ENCODE peak calls at places on chromosomes 5 and 9, in nine cellular contexts. One of them, this sample, is unnamed.

GRCh38 chr5:118854819-118855218 is 133.5 kb downstream of the DTWD2 start:
- DNase-seq in spleen: no peak
- DNase-seq in nephron progenitor cell: no peak
- DNase-seq in activated CD8-positive, alpha-beta T cell treated with anti-CD3 and anti-CD28 coated beads for 36 hours: no peak
- DNase-seq in astrocyte of the spinal cord: no peak
- DNase-seq in fibroblast of lung: no peak
- DNase-seq in memory B cell: no peak
- DNase-seq in activated CD4-positive, alpha-beta memory T cell treated with anti-CD3 and anti-CD28 coated beads, Interleukin-2, amount 10 ng/mL, durations not matched to agents 7 days and 5 days: no peak
- DNase-seq in Peyer's patch: no peak
- DNase-seq in this sample: no peak

GRCh38 chr5:173742432-173742816 is 126.0 kb upstream of the BOD1 start:
- DNase-seq in memory B cell: no peak
- DNase-seq in fibroblast of lung: no peak
- DNase-seq in activated CD8-positive, alpha-beta T cell treated with anti-CD3 and anti-CD28 coated beads for 36 hours: peak
- DNase-seq in nephron progenitor cell: no peak
- DNase-seq in Peyer's patch: no peak
- DNase-seq in activated CD4-positive, alpha-beta memory T cell treated with anti-CD3 and anti-CD28 coated beads, Interleukin-2, amount 10 ng/mL, durations not matched to agents 7 days and 5 days: no peak
- DNase-seq in astrocyte of the spinal cord: no peak
- DNase-seq in spleen: no peak
- DNase-seq in this sample: no peak

GRCh38 chr5:40037703-40038102 is 612.9 kb upstream of the DAB2 start:
- DNase-seq in spleen: no peak
- DNase-seq in astrocyte of the spinal cord: no peak
- DNase-seq in fibroblast of lung: no peak
- DNase-seq in nephron progenitor cell: no peak
- DNase-seq in memory B cell: no peak
- DNase-seq in Peyer's patch: no peak
- DNase-seq in activated CD8-positive, alpha-beta T cell treated with anti-CD3 and anti-CD28 coated beads for 36 hours: no peak
- DNase-seq in activated CD4-positive, alpha-beta memory T cell treated with anti-CD3 and anti-CD28 coated beads, Interleukin-2, amount 10 ng/mL, durations not matched to agents 7 days and 5 days: no peak
- DNase-seq in this sample: no peak

GRCh38 chr9:93020151-93020550 is 38.4 kb upstream of the SUSD3 start:
- DNase-seq in nephron progenitor cell: no peak
- DNase-seq in activated CD8-positive, alpha-beta T cell treated with anti-CD3 and anti-CD28 coated beads for 36 hours: no peak
- DNase-seq in spleen: no peak
- DNase-seq in fibroblast of lung: no peak
- DNase-seq in astrocyte of the spinal cord: no peak
- DNase-seq in memory B cell: no peak
- DNase-seq in Peyer's patch: no peak
- DNase-seq in activated CD4-positive, alpha-beta memory T cell treated with anti-CD3 and anti-CD28 coated beads, Interleukin-2, amount 10 ng/mL, durations not matched to agents 7 days and 5 days: no peak
- DNase-seq in this sample: no peak

GRCh38 chr9:6605202-6605601 is 40.3 kb downstream of the GLDC start:
- DNase-seq in astrocyte of the spinal cord: no peak
- DNase-seq in fibroblast of lung: no peak
- DNase-seq in memory B cell: no peak
- DNase-seq in Peyer's patch: peak
- DNase-seq in spleen: no peak
- DNase-seq in nephron progenitor cell: no peak
- DNase-seq in activated CD4-positive, alpha-beta memory T cell treated with anti-CD3 and anti-CD28 coated beads, Interleukin-2, amount 10 ng/mL, durations not matched to agents 7 days and 5 days: peak
- DNase-seq in activated CD8-positive, alpha-beta T cell treated with anti-CD3 and anti-CD28 coated beads for 36 hours: peak
- DNase-seq in this sample: no peak

GRCh38 chr5:146490089-146490843 is 25.7 kb downstream of the GPR151 start:
- DNase-seq in activated CD4-positive, alpha-beta memory T cell treated with anti-CD3 and anti-CD28 coated beads, Interleukin-2, amount 10 ng/mL, durations not matched to agents 7 days and 5 days: no peak
- DNase-seq in memory B cell: no peak
- DNase-seq in activated CD8-positive, alpha-beta T cell treated with anti-CD3 and anti-CD28 coated beads for 36 hours: no peak
- DNase-seq in astrocyte of the spinal cord: no peak
- DNase-seq in fibroblast of lung: no peak
- DNase-seq in Peyer's patch: no peak
- DNase-seq in spleen: no peak
- DNase-seq in nephron progenitor cell: no peak
- DNase-seq in this sample: no peak

GRCh38 chr9:83708515-83709158 is 879 bp upstream of the UBQLN1 start:
- DNase-seq in activated CD8-positive, alpha-beta T cell treated with anti-CD3 and anti-CD28 coated beads for 36 hours: peak
- DNase-seq in Peyer's patch: peak
- DNase-seq in memory B cell: no peak
- DNase-seq in fibroblast of lung: peak
- DNase-seq in astrocyte of the spinal cord: no peak
- DNase-seq in nephron progenitor cell: peak
- DNase-seq in spleen: peak
- DNase-seq in activated CD4-positive, alpha-beta memory T cell treated with anti-CD3 and anti-CD28 coated beads, Interleukin-2, amount 10 ng/mL, durations not matched to agents 7 days and 5 days: peak
- DNase-seq in this sample: peak

GRCh38 chr5:54725391-54726280 is 208.1 kb downstream of the SNX18 start:
- DNase-seq in activated CD4-positive, alpha-beta memory T cell treated with anti-CD3 and anti-CD28 coated beads, Interleukin-2, amount 10 ng/mL, durations not matched to agents 7 days and 5 days: no peak
- DNase-seq in memory B cell: no peak
- DNase-seq in fibroblast of lung: peak
- DNase-seq in spleen: no peak
- DNase-seq in nephron progenitor cell: no peak
- DNase-seq in astrocyte of the spinal cord: peak
- DNase-seq in Peyer's patch: no peak
- DNase-seq in activated CD8-positive, alpha-beta T cell treated with anti-CD3 and anti-CD28 coated beads for 36 hours: no peak
- DNase-seq in this sample: no peak

GRCh38 chr5:1654786-1655495 is 131.2 kb upstream of the LPCAT1 start:
- DNase-seq in memory B cell: no peak
- DNase-seq in Peyer's patch: no peak
- DNase-seq in activated CD8-positive, alpha-beta T cell treated with anti-CD3 and anti-CD28 coated beads for 36 hours: no peak
- DNase-seq in activated CD4-positive, alpha-beta memory T cell treated with anti-CD3 and anti-CD28 coated beads, Interleukin-2, amount 10 ng/mL, durations not matched to agents 7 days and 5 days: peak
- DNase-seq in nephron progenitor cell: no peak
- DNase-seq in astrocyte of the spinal cord: no peak
- DNase-seq in fibroblast of lung: no peak
- DNase-seq in spleen: no peak
- DNase-seq in this sample: no peak

GRCh38 chr5:116272281-116272941 is 187.6 kb downstream of the COMMD10 start:
- DNase-seq in Peyer's patch: no peak
- DNase-seq in nephron progenitor cell: no peak
- DNase-seq in activated CD4-positive, alpha-beta memory T cell treated with anti-CD3 and anti-CD28 coated beads, Interleukin-2, amount 10 ng/mL, durations not matched to agents 7 days and 5 days: no peak
- DNase-seq in activated CD8-positive, alpha-beta T cell treated with anti-CD3 and anti-CD28 coated beads for 36 hours: no peak
- DNase-seq in fibroblast of lung: peak
- DNase-seq in spleen: no peak
- DNase-seq in memory B cell: no peak
- DNase-seq in astrocyte of the spinal cord: no peak
- DNase-seq in this sample: peak

GRCh38 chr9:113677057-113677456 is 199.1 kb upstream of the ZNF618 start:
- DNase-seq in activated CD4-positive, alpha-beta memory T cell treated with anti-CD3 and anti-CD28 coated beads, Interleukin-2, amount 10 ng/mL, durations not matched to agents 7 days and 5 days: no peak
- DNase-seq in fibroblast of lung: no peak
- DNase-seq in Peyer's patch: no peak
- DNase-seq in astrocyte of the spinal cord: no peak
- DNase-seq in memory B cell: no peak
- DNase-seq in spleen: no peak
- DNase-seq in activated CD8-positive, alpha-beta T cell treated with anti-CD3 and anti-CD28 coated beads for 36 hours: peak
- DNase-seq in nephron progenitor cell: no peak
- DNase-seq in this sample: peak

GRCh38 chr5:36066001-36066539 is 612 bp downstream of the UGT3A2 start:
- DNase-seq in Peyer's patch: no peak
- DNase-seq in memory B cell: no peak
- DNase-seq in activated CD4-positive, alpha-beta memory T cell treated with anti-CD3 and anti-CD28 coated beads, Interleukin-2, amount 10 ng/mL, durations not matched to agents 7 days and 5 days: no peak
- DNase-seq in nephron progenitor cell: no peak
- DNase-seq in spleen: no peak
- DNase-seq in fibroblast of lung: no peak
- DNase-seq in activated CD8-positive, alpha-beta T cell treated with anti-CD3 and anti-CD28 coated beads for 36 hours: no peak
- DNase-seq in astrocyte of the spinal cord: no peak
- DNase-seq in this sample: no peak

GRCh38 chr5:1137567-1138444 is 25.9 kb upstream of the SLC12A7 start:
- DNase-seq in nephron progenitor cell: no peak
- DNase-seq in memory B cell: no peak
- DNase-seq in fibroblast of lung: no peak
- DNase-seq in Peyer's patch: no peak
- DNase-seq in astrocyte of the spinal cord: no peak
- DNase-seq in activated CD4-positive, alpha-beta memory T cell treated with anti-CD3 and anti-CD28 coated beads, Interleukin-2, amount 10 ng/mL, durations not matched to agents 7 days and 5 days: no peak
- DNase-seq in spleen: no peak
- DNase-seq in activated CD8-positive, alpha-beta T cell treated with anti-CD3 and anti-CD28 coated beads for 36 hours: peak
- DNase-seq in this sample: no peak

GRCh38 chr5:112412370-112412769 is 6.7 kb downstream of the EPB41L4A start:
- DNase-seq in astrocyte of the spinal cord: peak
- DNase-seq in activated CD4-positive, alpha-beta memory T cell treated with anti-CD3 and anti-CD28 coated beads, Interleukin-2, amount 10 ng/mL, durations not matched to agents 7 days and 5 days: no peak
- DNase-seq in fibroblast of lung: no peak
- DNase-seq in memory B cell: no peak
- DNase-seq in Peyer's patch: no peak
- DNase-seq in activated CD8-positive, alpha-beta T cell treated with anti-CD3 and anti-CD28 coated beads for 36 hours: no peak
- DNase-seq in nephron progenitor cell: no peak
- DNase-seq in spleen: no peak
- DNase-seq in this sample: no peak

GRCh38 chr5:33287242-33287641 is 153.5 kb upstream of the TARS1 start:
- DNase-seq in astrocyte of the spinal cord: no peak
- DNase-seq in memory B cell: no peak
- DNase-seq in nephron progenitor cell: no peak
- DNase-seq in fibroblast of lung: no peak
- DNase-seq in activated CD4-positive, alpha-beta memory T cell treated with anti-CD3 and anti-CD28 coated beads, Interleukin-2, amount 10 ng/mL, durations not matched to agents 7 days and 5 days: no peak
- DNase-seq in spleen: no peak
- DNase-seq in Peyer's patch: no peak
- DNase-seq in activated CD8-positive, alpha-beta T cell treated with anti-CD3 and anti-CD28 coated beads for 36 hours: no peak
- DNase-seq in this sample: no peak

GRCh38 chr9:2231831-2232230 is 216.7 kb downstream of the SMARCA2 start:
- DNase-seq in activated CD4-positive, alpha-beta memory T cell treated with anti-CD3 and anti-CD28 coated beads, Interleukin-2, amount 10 ng/mL, durations not matched to agents 7 days and 5 days: no peak
- DNase-seq in activated CD8-positive, alpha-beta T cell treated with anti-CD3 and anti-CD28 coated beads for 36 hours: no peak
- DNase-seq in fibroblast of lung: peak
- DNase-seq in astrocyte of the spinal cord: peak
- DNase-seq in Peyer's patch: no peak
- DNase-seq in memory B cell: no peak
- DNase-seq in spleen: no peak
- DNase-seq in nephron progenitor cell: no peak
- DNase-seq in this sample: peak

GRCh38 chr5:27313549-27313948 is 275.2 kb upstream of the CDH9 start:
- DNase-seq in activated CD4-positive, alpha-beta memory T cell treated with anti-CD3 and anti-CD28 coated beads, Interleukin-2, amount 10 ng/mL, durations not matched to agents 7 days and 5 days: no peak
- DNase-seq in fibroblast of lung: no peak
- DNase-seq in spleen: no peak
- DNase-seq in nephron progenitor cell: no peak
- DNase-seq in activated CD8-positive, alpha-beta T cell treated with anti-CD3 and anti-CD28 coated beads for 36 hours: no peak
- DNase-seq in astrocyte of the spinal cord: no peak
- DNase-seq in memory B cell: no peak
- DNase-seq in Peyer's patch: no peak
- DNase-seq in this sample: no peak

GRCh38 chr5:32850792-32851191 is 139.7 kb downstream of the NPR3 start:
- DNase-seq in spleen: no peak
- DNase-seq in Peyer's patch: no peak
- DNase-seq in activated CD8-positive, alpha-beta T cell treated with anti-CD3 and anti-CD28 coated beads for 36 hours: no peak
- DNase-seq in fibroblast of lung: no peak
- DNase-seq in activated CD4-positive, alpha-beta memory T cell treated with anti-CD3 and anti-CD28 coated beads, Interleukin-2, amount 10 ng/mL, durations not matched to agents 7 days and 5 days: no peak
- DNase-seq in nephron progenitor cell: no peak
- DNase-seq in astrocyte of the spinal cord: no peak
- DNase-seq in memory B cell: no peak
- DNase-seq in this sample: no peak

GRCh38 chr9:7273575-7273974 is 515.8 kb downstream of the KDM4C start:
- DNase-seq in spleen: no peak
- DNase-seq in fibroblast of lung: peak
- DNase-seq in activated CD8-positive, alpha-beta T cell treated with anti-CD3 and anti-CD28 coated beads for 36 hours: no peak
- DNase-seq in activated CD4-positive, alpha-beta memory T cell treated with anti-CD3 and anti-CD28 coated beads, Interleukin-2, amount 10 ng/mL, durations not matched to agents 7 days and 5 days: no peak
- DNase-seq in astrocyte of the spinal cord: no peak
- DNase-seq in memory B cell: no peak
- DNase-seq in Peyer's patch: no peak
- DNase-seq in nephron progenitor cell: peak
- DNase-seq in this sample: peak

GRCh38 chr5:175464414-175465233 is 13.7 kb upstream of the SFXN1 start:
- DNase-seq in activated CD4-positive, alpha-beta memory T cell treated with anti-CD3 and anti-CD28 coated beads, Interleukin-2, amount 10 ng/mL, durations not matched to agents 7 days and 5 days: peak
- DNase-seq in activated CD8-positive, alpha-beta T cell treated with anti-CD3 and anti-CD28 coated beads for 36 hours: peak
- DNase-seq in fibroblast of lung: peak
- DNase-seq in memory B cell: peak
- DNase-seq in astrocyte of the spinal cord: no peak
- DNase-seq in nephron progenitor cell: peak
- DNase-seq in spleen: no peak
- DNase-seq in Peyer's patch: peak
- DNase-seq in this sample: peak

GRCh38 chr5:141841781-141842180 is 36.4 kb downstream of the PCDH1 start:
- DNase-seq in Peyer's patch: no peak
- DNase-seq in spleen: no peak
- DNase-seq in fibroblast of lung: no peak
- DNase-seq in memory B cell: no peak
- DNase-seq in activated CD8-positive, alpha-beta T cell treated with anti-CD3 and anti-CD28 coated beads for 36 hours: no peak
- DNase-seq in nephron progenitor cell: no peak
- DNase-seq in astrocyte of the spinal cord: no peak
- DNase-seq in activated CD4-positive, alpha-beta memory T cell treated with anti-CD3 and anti-CD28 coated beads, Interleukin-2, amount 10 ng/mL, durations not matched to agents 7 days and 5 days: no peak
- DNase-seq in this sample: no peak

GRCh38 chr5:95720094-95720793 is 10.9 kb upstream of the RHOBTB3 start:
- DNase-seq in memory B cell: no peak
- DNase-seq in activated CD4-positive, alpha-beta memory T cell treated with anti-CD3 and anti-CD28 coated beads, Interleukin-2, amount 10 ng/mL, durations not matched to agents 7 days and 5 days: no peak
- DNase-seq in fibroblast of lung: no peak
- DNase-seq in activated CD8-positive, alpha-beta T cell treated with anti-CD3 and anti-CD28 coated beads for 36 hours: no peak
- DNase-seq in Peyer's patch: no peak
- DNase-seq in nephron progenitor cell: no peak
- DNase-seq in spleen: no peak
- DNase-seq in astrocyte of the spinal cord: no peak
- DNase-seq in this sample: no peak

GRCh38 chr5:146066968-146067367 is 38.4 kb downstream of the PLAC8L1 start:
- DNase-seq in memory B cell: no peak
- DNase-seq in activated CD8-positive, alpha-beta T cell treated with anti-CD3 and anti-CD28 coated beads for 36 hours: no peak
- DNase-seq in astrocyte of the spinal cord: no peak
- DNase-seq in activated CD4-positive, alpha-beta memory T cell treated with anti-CD3 and anti-CD28 coated beads, Interleukin-2, amount 10 ng/mL, durations not matched to agents 7 days and 5 days: no peak
- DNase-seq in fibroblast of lung: no peak
- DNase-seq in spleen: no peak
- DNase-seq in nephron progenitor cell: no peak
- DNase-seq in Peyer's patch: no peak
- DNase-seq in this sample: no peak

GRCh38 chr5:107290780-107291398 is 379.8 kb downstream of the EFNA5 start:
- DNase-seq in activated CD4-positive, alpha-beta memory T cell treated with anti-CD3 and anti-CD28 coated beads, Interleukin-2, amount 10 ng/mL, durations not matched to agents 7 days and 5 days: no peak
- DNase-seq in activated CD8-positive, alpha-beta T cell treated with anti-CD3 and anti-CD28 coated beads for 36 hours: no peak
- DNase-seq in spleen: no peak
- DNase-seq in nephron progenitor cell: no peak
- DNase-seq in fibroblast of lung: no peak
- DNase-seq in Peyer's patch: no peak
- DNase-seq in memory B cell: no peak
- DNase-seq in astrocyte of the spinal cord: no peak
- DNase-seq in this sample: no peak

GRCh38 chr9:135123735-135124134 is 36.3 kb downstream of the OLFM1 start:
- DNase-seq in astrocyte of the spinal cord: no peak
- DNase-seq in Peyer's patch: no peak
- DNase-seq in activated CD4-positive, alpha-beta memory T cell treated with anti-CD3 and anti-CD28 coated beads, Interleukin-2, amount 10 ng/mL, durations not matched to agents 7 days and 5 days: no peak
- DNase-seq in nephron progenitor cell: no peak
- DNase-seq in memory B cell: no peak
- DNase-seq in activated CD8-positive, alpha-beta T cell treated with anti-CD3 and anti-CD28 coated beads for 36 hours: no peak
- DNase-seq in fibroblast of lung: no peak
- DNase-seq in spleen: no peak
- DNase-seq in this sample: no peak

GRCh38 chr5:133409210-133409674 is 203.1 kb downstream of the FSTL4 start:
- DNase-seq in memory B cell: no peak
- DNase-seq in fibroblast of lung: no peak
- DNase-seq in activated CD4-positive, alpha-beta memory T cell treated with anti-CD3 and anti-CD28 coated beads, Interleukin-2, amount 10 ng/mL, durations not matched to agents 7 days and 5 days: no peak
- DNase-seq in activated CD8-positive, alpha-beta T cell treated with anti-CD3 and anti-CD28 coated beads for 36 hours: no peak
- DNase-seq in nephron progenitor cell: no peak
- DNase-seq in spleen: no peak
- DNase-seq in astrocyte of the spinal cord: no peak
- DNase-seq in Peyer's patch: no peak
- DNase-seq in this sample: no peak